ENCODE peak calls at places on chromosome X, in ten cellular contexts. O is KG1; B is memory B cell; H is HFF-Myc; J is skeletal muscle cell; L is cortex of kidney; K is activated CD4-positive, alpha-beta T cell treated with anti-CD3 and anti-CD28 coated beads, Interleukin-2, amount 10 ng/mL, durations not matched to agents 7 days and 5 days; I is adrenal gland; V is NB4; F is epithelial cell of esophagus. X is an unnamed sample.

GRCh38 chrX:101417981-101418841 is 10.2 kb downstream of the HNRNPH2 start:
- DNase-seq in I (peak), J (no peak), L (peak), K (peak), H (no peak), F (no peak), V (peak), B (no peak), O (no peak), X (peak)

GRCh38 chrX:150983526-150984163 is 510 bp downstream of the HMGB3 start:
- DNase-seq in J (no peak), I (no peak), F (no peak), B (no peak), O (no peak), K (peak), H (no peak), V (peak), L (no peak), X (no peak)

GRCh38 chrX:8743126-8743732 is 11.3 kb upstream of the ANOS1 start:
- DNase-seq in H (no peak), O (peak), B (peak), V (peak), K (peak), I (peak), L (no peak), J (no peak), F (peak), X (peak)

GRCh38 chrX:150258176-150258425 is 105.0 kb upstream of the MAMLD1 start:
- DNase-seq in J (no peak), I (no peak), F (no peak), L (no peak), O (no peak), V (no peak), H (no peak), K (no peak), B (no peak), X (no peak)

GRCh38 chrX:1727531-1728027 is 112.7 kb downstream of the ASMT start:
- DNase-seq in I (peak), B (no peak), V (no peak), F (peak), K (no peak), J (no peak), H (no peak), L (no peak), O (no peak), X (no peak)

GRCh38 chrX:139158256-139158655 is 372.3 kb upstream of the F9 start:
- DNase-seq in H (no peak), F (peak), L (no peak), B (no peak), K (no peak), O (no peak), I (no peak), V (no peak), J (no peak), X (no peak)

GRCh38 chrX:73134741-73135140 is 55.4 kb upstream of the PABPC1L2A start:
- DNase-seq in H (no peak), J (no peak), F (no peak), V (no peak), I (no peak), L (no peak), K (no peak), O (no peak), B (no peak), X (no peak)

GRCh38 chrX:19571708-19572107 is 56.4 kb upstream of the MAP3K15 start:
- DNase-seq in O (no peak), J (no peak), V (no peak), B (no peak), H (no peak), F (no peak), I (no peak), L (no peak), K (no peak), X (no peak)

GRCh38 chrX:19842542-19842941 is 44.9 kb downstream of the SH3KBP1 start:
- DNase-seq in O (no peak), V (peak), I (no peak), B (no peak), K (no peak), H (no peak), F (no peak), L (no peak), J (no peak), X (no peak)

GRCh38 chrX:28920554-28920953 is 333.3 kb downstream of the IL1RAPL1 start:
- DNase-seq in O (no peak), L (no peak), J (no peak), H (no peak), K (no peak), I (no peak), B (no peak), F (no peak), V (no peak), X (peak)

GRCh38 chrX:20515841-20516461 is 249.2 kb upstream of the RPS6KA3 start:
- DNase-seq in F (peak), B (no peak), K (peak), V (peak), H (peak), J (peak), L (no peak), O (peak), I (no peak), X (no peak)

GRCh38 chrX:125150231-125150630 is 169.4 kb upstream of the TEX13C start:
- DNase-seq in F (no peak), V (no peak), H (no peak), O (no peak), K (no peak), B (no peak), J (no peak), L (no peak), I (peak), X (no peak)

GRCh38 chrX:2689773-2690666 is 1.1 kb upstream of the CD99 start:
- DNase-seq in I (no peak), K (no peak), O (no peak), L (no peak), B (no peak), V (no peak), J (no peak), H (no peak), F (no peak), X (no peak)

GRCh38 chrX:100625985-100626491 is 10.6 kb downstream of the TSPAN6 start:
- DNase-seq in H (peak), K (peak), L (no peak), O (no peak), J (no peak), F (no peak), I (no peak), B (peak), V (peak), X (no peak)

GRCh38 chrX:63657821-63658220 is 127.2 kb downstream of the ARHGEF9 start:
- DNase-seq in J (peak), O (no peak), V (peak), K (no peak), I (no peak), H (peak), B (no peak), F (peak), L (no peak), X (no peak)

GRCh38 chrX:21661316-21661715 is 3.2 kb upstream of the KLHL34 start:
- DNase-seq in L (no peak), V (no peak), J (no peak), I (no peak), H (no peak), F (peak), B (no peak), O (no peak), K (no peak), X (no peak)

GRCh38 chrX:46278591-46278990 is 266.6 kb downstream of the ZNF674 start:
- DNase-seq in O (no peak), F (no peak), B (no peak), J (no peak), I (no peak), K (no peak), L (no peak), H (no peak), V (no peak), X (no peak)

GRCh38 chrX:155745792-155746191 is 133.0 kb upstream of the TMLHE start:
- DNase-seq in B (no peak), V (no peak), J (no peak), H (no peak), L (no peak), O (no peak), K (no peak), F (peak), I (peak), X (peak)

GRCh38 chrX:73563740-73564073 is 710 bp downstream of the CHIC1 start:
- DNase-seq in O (no peak), L (no peak), I (no peak), K (no peak), J (no peak), B (no peak), H (no peak), V (no peak), F (peak), X (peak)

GRCh38 chrX:141642979-141643378 is 53.5 kb downstream of the SPANXA2 start:
- DNase-seq in I (no peak), K (no peak), V (no peak), H (peak), J (peak), L (no peak), B (no peak), F (peak), O (no peak), X (no peak)

GRCh38 chrX:68842781-68843581 is 14.2 kb downstream of the EFNB1 start:
- DNase-seq in J (no peak), F (peak), V (peak), K (no peak), B (no peak), O (no peak), L (no peak), I (no peak), H (no peak), X (no peak)

GRCh38 chrX:44705817-44706551 is 137.8 kb upstream of the DUSP21 start:
- DNase-seq in B (no peak), V (no peak), L (no peak), F (no peak), I (no peak), K (no peak), H (peak), J (no peak), O (no peak), X (no peak)

GRCh38 chrX:110015027-110015426 is 12.1 kb downstream of the TMEM164 start:
- DNase-seq in J (no peak), K (no peak), F (no peak), B (no peak), L (no peak), H (no peak), V (no peak), I (no peak), O (no peak), X (no peak)

GRCh38 chrX:119989905-119990408 is 46.4 kb upstream of the NKAP start:
- DNase-seq in I (no peak), V (peak), F (no peak), O (no peak), H (no peak), L (no peak), B (no peak), J (no peak), K (no peak), X (no peak)

GRCh38 chrX:151754042-151754419 is 19.5 kb downstream of the CNGA2 start:
- DNase-seq in J (peak), B (no peak), H (no peak), V (no peak), L (no peak), I (peak), F (peak), O (no peak), K (no peak), X (no peak)

GRCh38 chrX:99384594-99385374 is 1025.3 kb downstream of the PCDH19 start:
- DNase-seq in O (no peak), I (no peak), L (no peak), H (no peak), K (no peak), B (no peak), J (no peak), F (no peak), V (no peak), X (no peak)

GRCh38 chrX:154030266-154030665 is 10.6 kb upstream of the IRAK1 start:
- DNase-seq in L (no peak), O (no peak), I (no peak), H (no peak), J (no peak), F (no peak), K (no peak), V (no peak), B (no peak), X (no peak)

X was measured in NCI-H510A treated with DMSO at 0.1 percent for 48 hours.